ENCODE peak calls at places on chromosomes 13 and 19, in five cellular contexts. P is AG09309, D is vagina, J is H9, U is HepG2. X is an unnamed sample.

GRCh38 chr13:110869805-110870706 is 44.8 kb downstream of the ANKRD10 start:
- DNase-seq in P (peak; percentile 99), D (peak; percentile 98), J (peak; percentile 74), U (peak; percentile 89), X (peak; percentile 100)

GRCh38 chr13:111031531-111031961 is 83.6 kb upstream of the ARHGEF7 start:
- DNase-seq in P (peak; percentile 88), D (no peak), J (no peak), U (no peak), X (peak; percentile 31)

GRCh38 chr13:33188093-33188882 is 97.3 kb downstream of the STARD13 start:
- DNase-seq in P (no peak), D (no peak), J (no peak), U (no peak), X (no peak)

GRCh38 chr13:113629814-113630213 is 28.2 kb downstream of the ATP4B start:
- DNase-seq in P (no peak), D (no peak), J (no peak), U (no peak), X (no peak)

GRCh38 chr19:1715540-1715939 is 37.8 kb upstream of the ONECUT3 start:
- DNase-seq in P (no peak), D (no peak), J (no peak), U (no peak), X (no peak)

GRCh38 chr13:106302011-106302410 is 233.5 kb downstream of the EFNB2 start:
- DNase-seq in P (no peak), D (no peak), J (no peak), U (no peak), X (no peak)

GRCh38 chr13:101649490-101650126 is 197.1 kb downstream of the ITGBL1 start:
- DNase-seq in P (no peak), D (no peak), J (no peak), U (no peak), X (peak; percentile 40)

GRCh38 chr19:5138606-5139594 is 170.0 kb downstream of the KDM4B start:
- DNase-seq in P (peak; percentile 38), D (no peak), J (no peak), U (no peak), X (no peak)

GRCh38 chr13:39876258-39876657 is 220.8 kb downstream of the COG6 start:
- DNase-seq in P (peak; percentile 88), D (no peak), J (no peak), U (no peak), X (peak; percentile 39)

GRCh38 chr19:38952395-38953165 is 21.8 kb downstream of the MRPS12 start:
- DNase-seq in P (no peak), D (no peak), J (peak; percentile 50), U (peak; percentile 51), X (no peak)

GRCh38 chr19:58229255-58229639 is 533 bp downstream of the ZNF544 start:
- DNase-seq in P (no peak), D (no peak), J (peak; percentile 55), U (peak; percentile 30), X (no peak)

GRCh38 chr13:51148223-51148951 is 37.3 kb upstream of the C13orf42 start:
- DNase-seq in P (no peak), D (peak; percentile 82), J (peak; percentile 93), U (no peak), X (no peak)

DNA sequence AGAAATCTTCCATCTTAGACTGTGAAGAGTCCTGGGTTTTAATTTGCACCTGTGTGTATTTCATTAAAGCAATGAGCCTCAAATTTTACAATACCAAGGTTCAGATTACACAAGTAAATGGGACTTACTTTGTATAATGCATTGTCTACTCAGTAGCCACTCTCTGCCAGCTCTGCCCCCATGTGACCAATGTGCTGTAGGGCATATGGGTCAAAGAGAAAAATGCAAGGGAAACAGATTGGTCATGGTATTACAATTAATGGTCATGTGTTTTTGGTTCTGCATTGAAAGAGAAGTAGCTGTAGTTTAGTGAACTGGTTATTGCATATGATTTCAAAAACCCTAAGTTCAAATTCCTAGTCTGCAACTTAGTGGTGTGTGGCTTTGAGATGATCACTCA is 545.5 kb downstream of the SUCLA2 start:
- DNase-seq in P (no peak), D (no peak), J (no peak), U (no peak), X (no peak)
- TF ChIP-seq CTCF in P (no peak), D (no peak), J (peak; percentile 51), U (no peak), X (peak; percentile 34)

GRCh38 chr13:79642596-79642995 is 161.6 kb downstream of the NDFIP2 start:
- DNase-seq in P (no peak), D (no peak), J (no peak), U (no peak), X (no peak)
- TF ChIP-seq CTCF in P (no peak), D (no peak), J (no peak), U (no peak), X (no peak)

GRCh38 chr19:55382522-55383054 is 1.5 kb downstream of the TMEM238 start:
- DNase-seq in P (no peak), D (no peak), J (no peak), U (no peak), X (no peak)

GRCh38 chr19:55383279-55383788 is 758 bp downstream of the TMEM238 start:
- DNase-seq in P (no peak), D (no peak), J (no peak), U (no peak), X (no peak)

GRCh38 chr19:55385236-55385748 is 440 bp upstream of the RPL28 start:
- DNase-seq in P (peak; percentile 79), D (peak; percentile 98), J (peak; percentile 96), U (peak; percentile 92), X (peak; percentile 89)

GRCh38 chr19:55384576-55385235 is 614 bp upstream of the TMEM238 start:
- DNase-seq in P (no peak), D (no peak), J (no peak), U (no peak), X (no peak)

GRCh38 chr19:55383789-55384575 is at the start of gene TMEM238:
- DNase-seq in P (no peak), D (no peak), J (peak; percentile 64), U (no peak), X (peak; percentile 30)
- TF ChIP-seq CTCF in P (no peak), D (no peak), J (no peak), U (no peak), X (no peak)

DNA sequence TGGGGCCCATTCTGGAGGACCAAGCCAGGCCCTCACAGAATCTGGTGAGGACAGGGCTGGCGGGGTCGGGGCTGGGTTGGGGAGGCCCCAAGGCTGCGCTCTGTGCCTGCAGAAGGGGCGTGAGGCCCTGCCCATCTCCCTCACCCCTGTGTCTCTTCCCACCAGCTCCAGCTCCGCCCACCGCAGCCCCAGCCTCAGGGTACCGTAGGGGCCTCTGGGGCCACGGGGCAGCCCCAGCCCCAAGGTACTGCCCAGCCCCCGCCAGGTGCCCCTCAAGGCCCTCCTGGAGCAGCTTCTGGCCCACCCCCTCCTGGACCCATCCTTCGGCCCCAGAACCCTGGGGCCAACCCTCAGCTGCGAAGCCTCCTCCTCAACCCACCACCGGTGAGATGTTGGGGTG is 15.4 kb upstream of the PTOV1 start:
- DNase-seq in P (no peak), D (no peak), J (no peak), U (no peak), X (no peak)
- TF ChIP-seq CTCF in P (no peak), D (no peak), J (no peak), U (no peak), X (no peak)